ENCODE peak calls at places on chromosomes 11 and 22, in five cellular contexts. F is ovary, A is heart left ventricle, K is IMR-90, S is A549. B is an unnamed sample.

GRCh38 chr11:2542406-2542805 is 97.6 kb downstream of the KCNQ1 start:
- DNase-seq in A (peak; percentile 42), F (no peak), S (no peak), K (no peak), B (no peak)

GRCh38 chr11:122733301-122733686 is 77.8 kb downstream of the UBASH3B start:
- DNase-seq in S (no peak), A (no peak), K (peak; percentile 92), F (no peak), B (no peak)

GRCh38 chr11:62689421-62690183 is at the start of gene LRRN4CL:
- DNase-seq in A (peak; percentile 72), S (no peak), K (peak; percentile 86), F (peak; percentile 97), B (no peak)

GRCh38 chr11:93017821-93018690 is 48.6 kb downstream of the MTNR1B start:
- DNase-seq in S (no peak), A (no peak), K (no peak), F (no peak), B (no peak)

GRCh38 chr11:130890039-130890745 is 26.1 kb downstream of the SNX19 start:
- DNase-seq in F (no peak), A (no peak), S (no peak), K (peak; percentile 12), B (no peak)

GRCh38 chr11:73866586-73866996 is 10.1 kb downstream of the COA4 start:
- DNase-seq in K (peak; percentile 93), S (peak; percentile 34), A (no peak), F (peak; percentile 64), B (no peak)

GRCh38 chr22:25942989-25943411 is 201.0 kb downstream of the MYO18B start:
- DNase-seq in K (no peak), S (no peak), A (peak; percentile 67), F (no peak), B (no peak)

GRCh38 chr22:50641696-50642607 is 14.0 kb upstream of the ARSA start:
- DNase-seq in F (peak; percentile 45), K (peak; percentile 32), A (no peak), S (no peak), B (no peak)

GRCh38 chr11:128417607-128418324 is 169.6 kb downstream of the ETS1 start:
- DNase-seq in K (peak; percentile 96), F (peak; percentile 41), A (no peak), S (no peak), B (no peak)

GRCh38 chr22:48197189-48197690 is 1434.8 kb downstream of the TBC1D22A start:
- DNase-seq in K (no peak), F (no peak), A (no peak), S (no peak), B (peak; percentile 37)

GRCh38 chr22:36221799-36222751 is 17.3 kb downstream of the APOL2 start:
- DNase-seq in F (peak; percentile 68), A (no peak), K (no peak), S (peak; percentile 19), B (peak; percentile 78)

GRCh38 chr22:36874309-36874696 is 13.5 kb downstream of the NCF4 start:
- DNase-seq in A (no peak), S (no peak), K (no peak), F (no peak), B (no peak)

GRCh38 chr11:75918295-75918694 is 103.3 kb downstream of the UVRAG start:
- DNase-seq in A (no peak), F (no peak), K (no peak), S (no peak), B (no peak)

GRCh38 chr11:125494601-125494986 is 1.5 kb downstream of the FEZ1 start:
- DNase-seq in K (peak; percentile 14), F (no peak), A (no peak), S (no peak), B (no peak)

GRCh38 chr22:30694638-30695350 is at the start of gene OSBP2:
- DNase-seq in A (peak; percentile 64), K (no peak), F (peak; percentile 26), S (no peak), B (no peak)

GRCh38 chr11:63663809-63664208 is 7.4 kb downstream of the ATL3 start:
- DNase-seq in A (no peak), S (no peak), K (peak; percentile 80), F (no peak), B (no peak)

GRCh38 chr11:111939836-111940604 is 2.9 kb downstream of the DIXDC1 start:
- DNase-seq in K (peak; percentile 94), A (no peak), F (no peak), S (no peak), B (no peak)

GRCh38 chr11:73252577-73253191 is 19.5 kb upstream of the P2RY6 start:
- DNase-seq in S (no peak), A (no peak), K (no peak), F (no peak), B (no peak)

GRCh38 chr11:77191429-77191822 is 63.4 kb downstream of the MYO7A start:
- DNase-seq in F (no peak), A (peak; percentile 60), S (peak; percentile 83), K (peak; percentile 2), B (no peak)

GRCh38 chr11:17793642-17794170 is 59.1 kb downstream of the KCNC1 start:
- DNase-seq in S (no peak), K (no peak), F (no peak), A (no peak), B (no peak)

GRCh38 chr11:46677169-46677568 is 23.2 kb downstream of the ARHGAP1 start:
- DNase-seq in S (no peak), A (no peak), K (no peak), F (no peak), B (no peak)
- TF ChIP-seq POLR2A in S (no peak), A (no peak), K (no peak), F (no peak), B (no peak)

GRCh38 chr11:120511116-120511803 is at the start of gene GRIK4:
- DNase-seq in F (peak; percentile 91), A (peak; percentile 91), S (peak; percentile 76), K (peak; percentile 57), B (no peak)

GRCh38 chr11:120512727-120513435 is 1.3 kb downstream of the GRIK4 start:
- DNase-seq in S (peak; percentile 25), K (no peak), A (no peak), F (peak; percentile 39), B (no peak)

GRCh38 chr11:120510406-120511115 is 987 bp upstream of the GRIK4 start:
- DNase-seq in K (no peak), F (no peak), A (no peak), S (no peak), B (no peak)

GRCh38 chr11:120513436-120514315 is 2.1 kb downstream of the GRIK4 start:
- DNase-seq in S (no peak), A (no peak), F (no peak), K (no peak), B (no peak)

DNA sequence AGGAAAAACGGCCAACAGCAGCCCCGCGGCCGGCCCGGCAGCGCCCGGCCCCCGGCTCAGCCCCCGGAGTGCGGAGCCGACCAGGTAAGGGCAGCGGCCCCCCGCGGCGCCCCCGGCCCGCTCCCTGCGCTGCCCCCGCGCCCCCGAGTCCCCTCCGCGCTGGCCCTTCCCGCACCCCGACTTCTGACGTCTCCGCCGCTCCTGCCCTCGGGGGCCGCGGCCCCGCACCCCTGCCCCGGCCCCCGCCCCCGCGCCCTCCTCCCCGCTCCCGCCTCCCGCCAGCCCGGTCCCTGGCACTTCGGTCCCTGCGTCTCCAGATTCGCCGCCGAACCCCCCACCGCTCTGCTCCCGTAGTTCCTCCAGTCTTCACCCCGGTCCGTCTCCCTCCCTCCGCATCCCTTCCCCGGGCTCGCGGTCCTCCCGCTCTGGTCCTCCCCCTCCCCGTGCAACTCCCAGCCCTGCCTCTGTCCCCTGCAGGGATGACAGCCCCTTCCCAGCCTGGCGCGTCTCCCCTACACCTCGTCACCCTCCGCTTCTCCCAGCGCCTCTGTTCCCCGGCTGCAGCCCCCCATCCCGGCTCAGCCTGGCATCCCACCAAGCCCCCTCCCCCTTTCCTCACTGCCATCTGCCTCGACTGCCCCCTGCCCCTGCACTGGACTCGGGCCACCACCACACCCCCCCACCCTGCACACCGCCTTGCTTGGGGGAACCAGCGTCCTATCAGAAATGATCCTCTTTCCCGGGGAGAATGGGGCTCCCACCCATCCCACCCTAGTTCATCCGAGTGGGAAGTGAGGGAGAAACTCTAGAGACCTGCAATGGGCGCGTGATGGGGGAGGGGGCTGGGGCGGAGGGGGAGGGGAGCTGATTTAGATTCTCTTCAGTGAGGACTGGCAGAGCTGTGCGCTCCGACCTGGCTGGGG is 517 bp downstream of the GRIK4 start:
- DNase-seq in A (no peak), F (peak; percentile 59), S (no peak), K (no peak), B (no peak)
- H3K4me3 ChIP-seq in A (peak overlapping the region; percentile 43), F (peak overlapping the region; percentile 48), S (peak overlapping the region; percentile 70), K (peak overlapping the region; percentile 47), B (peak overlapping the region; percentile 65)

GRCh38 chr11:36507824-36508489 is 2.1 kb downstream of the TRAF6 start:
- DNase-seq in A (no peak), F (no peak), K (no peak), S (no peak), B (no peak)

GRCh38 chr11:36508743-36509142 is 1.3 kb downstream of the TRAF6 start:
- DNase-seq in F (no peak), S (no peak), K (peak; percentile 6), A (no peak), B (no peak)

GRCh38 chr11:36509265-36509664 is 807 bp downstream of the TRAF6 start:
- DNase-seq in F (no peak), A (no peak), S (no peak), K (peak; percentile 31), B (no peak)

GRCh38 chr11:36510567-36511020 is 522 bp upstream of the TRAF6 start:
- DNase-seq in F (no peak), A (no peak), K (peak; percentile 32), S (peak; percentile 14), B (no peak)

DNA sequence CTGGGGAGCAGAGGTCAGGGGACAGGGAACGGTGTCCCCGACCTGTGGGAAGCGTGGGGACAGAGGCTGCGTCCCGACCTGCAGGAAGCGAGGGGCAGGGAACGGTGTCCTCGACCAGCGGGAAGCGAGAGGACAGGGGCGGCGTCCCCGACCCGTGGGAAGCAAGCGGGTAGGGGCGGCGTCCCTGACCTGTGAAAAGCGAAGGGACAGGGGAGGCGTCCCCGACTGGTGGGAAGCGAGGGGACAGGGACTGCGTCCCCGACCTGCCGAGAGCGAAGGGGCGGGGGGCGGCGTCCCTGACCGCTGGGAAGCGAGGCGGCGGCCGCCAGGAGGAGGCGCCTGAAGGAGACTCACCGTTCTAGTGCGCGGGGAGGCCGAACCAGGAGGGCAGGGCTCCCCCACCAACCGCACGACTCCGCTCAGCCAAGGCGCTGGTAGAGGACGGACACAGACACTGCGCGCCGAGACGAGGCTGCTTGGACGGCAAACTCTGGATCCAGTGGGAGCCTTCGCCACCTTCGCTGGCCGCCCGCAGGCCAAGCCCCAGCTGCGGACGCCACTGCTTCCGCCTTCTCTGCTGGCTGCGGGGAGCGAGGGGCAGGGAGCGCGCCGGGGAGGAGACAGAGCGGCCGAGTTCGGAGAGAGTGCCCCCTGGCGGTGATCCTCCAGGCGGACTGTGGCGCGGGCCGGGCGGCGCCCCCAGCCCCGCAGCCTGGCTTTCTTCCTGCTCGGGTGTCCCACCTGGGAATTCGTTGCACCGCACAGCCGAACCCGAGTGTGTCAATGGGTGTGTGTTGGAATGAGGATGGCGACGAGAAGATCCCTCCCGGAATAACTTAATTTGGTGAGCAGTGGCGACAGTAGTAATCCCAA is at the start of gene TRAF6:
- DNase-seq in A (peak; percentile 96), K (peak; percentile 74), F (peak; percentile 85), S (peak; percentile 62), B (no peak)
- TF ChIP-seq POLR2A in A (no peak), K (peak; percentile 89), F (peak; percentile 73), S (peak; percentile 97), B (peak; percentile 70)

DNA sequence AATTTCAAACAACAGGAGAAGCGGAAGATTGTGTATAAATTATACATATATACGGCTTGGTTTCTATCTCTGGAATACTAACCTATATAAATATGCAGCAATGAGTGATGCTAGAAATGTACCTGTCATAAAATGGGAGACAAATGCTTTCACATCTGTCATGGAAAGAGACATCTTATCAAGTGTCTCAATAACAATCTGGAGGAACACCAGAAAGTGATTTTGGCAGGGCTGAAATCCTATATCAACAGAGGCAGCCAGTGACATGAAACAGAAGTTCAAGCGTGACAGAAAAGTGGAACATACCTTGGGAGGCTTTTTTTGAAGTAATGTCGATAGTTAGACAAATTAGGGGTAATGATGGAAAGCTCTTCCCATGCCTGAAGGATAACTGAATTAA is 834.6 kb downstream of the JRKL start:
- DNase-seq in S (no peak), A (no peak), F (no peak), K (no peak), B (no peak)
- H3K4me3 ChIP-seq in S (no peak overlapping the region), A (no peak overlapping the region), F (no peak overlapping the region), K (no peak overlapping the region), B (no peak overlapping the region)